ENCODE peak calls at places on chromosome 11, in eight cellular contexts. E, Y, S, B, C, G, M and R are unnamed samples.

GRCh38 chr11:96326954-96327353 is 16.0 kb downstream of the MAML2 start:
- DNase-seq in E (no peak), Y (no peak), S (peak; percentile 54), B (no peak), C (no peak), G (no peak), M (no peak), R (no peak)

GRCh38 chr11:203056-203944 is 3.9 kb downstream of the BET1L start:
- DNase-seq in E (no peak), Y (no peak), S (no peak), B (peak; percentile 3), C (no peak), G (no peak), M (no peak), R (no peak)

GRCh38 chr11:46247664-46248063 is 29.8 kb upstream of the CREB3L1 start:
- DNase-seq in E (no peak), Y (peak; percentile 80), S (peak; percentile 79), B (peak; percentile 27), C (no peak), G (no peak), M (no peak), R (no peak)

GRCh38 chr11:83819936-83820549 is 533.9 kb upstream of the CCDC90B start:
- DNase-seq in E (no peak), Y (peak; percentile 28), S (peak; percentile 60), B (no peak), C (no peak), G (no peak), M (no peak), R (no peak)

GRCh38 chr11:31050061-31050790 is 319.3 kb downstream of the DCDC1 start:
- DNase-seq in E (no peak), Y (peak; percentile 40), S (peak; percentile 21), B (no peak), C (no peak), G (no peak), M (no peak), R (no peak)

GRCh38 chr11:811446-812245 is 1.9 kb downstream of the RPLP2 start:
- DNase-seq in E (no peak), Y (no peak), S (peak; percentile 35), B (no peak), C (no peak), G (no peak), M (no peak), R (no peak)

GRCh38 chr11:10305262-10305963 is 540 bp downstream of the ADM start:
- DNase-seq in E (peak; percentile 77), Y (peak; percentile 34), S (peak; percentile 53), B (peak; percentile 55), C (no peak), G (no peak), M (no peak), R (no peak)

GRCh38 chr11:18088371-18088770 is 17.5 kb downstream of the SAAL1 start:
- DNase-seq in E (no peak), Y (no peak), S (no peak), B (no peak), C (no peak), G (no peak), M (no peak), R (no peak)

GRCh38 chr11:2139118-2139490 is at the start of gene IGF2:
- DNase-seq in E (no peak), Y (no peak), S (no peak), B (no peak), C (peak; percentile 43), G (no peak), M (no peak), R (no peak)

GRCh38 chr11:108019870-108020540 is 11.3 kb downstream of the CUL5 start:
- DNase-seq in E (no peak), Y (no peak), S (no peak), B (no peak), C (no peak), G (no peak), M (no peak), R (no peak)

GRCh38 chr11:14189874-14190273 is 169.1 kb downstream of the RRAS2 start:
- DNase-seq in E (no peak), Y (no peak), S (no peak), B (no peak), C (no peak), G (no peak), M (no peak), R (no peak)

GRCh38 chr11:69269388-69269787 is 24.6 kb upstream of the MYEOV start:
- DNase-seq in E (no peak), Y (no peak), S (no peak), B (no peak), C (no peak), G (no peak), M (no peak), R (no peak)

GRCh38 chr11:109590782-109591181 is 168.8 kb downstream of the C11orf87 start:
- DNase-seq in E (no peak), Y (no peak), S (peak; percentile 37), B (no peak), C (no peak), G (no peak), M (no peak), R (no peak)

GRCh38 chr11:76626921-76627391 is 43.6 kb downstream of the LRRC32 start:
- DNase-seq in E (no peak), Y (no peak), S (peak; percentile 46), B (peak; percentile 12), C (no peak), G (no peak), M (peak; percentile 37), R (no peak)

GRCh38 chr11:45698777-45699497 is 33.5 kb upstream of the CHST1 start:
- DNase-seq in E (no peak), Y (no peak), S (no peak), B (peak; percentile 84), C (no peak), G (no peak), M (no peak), R (no peak)

GRCh38 chr11:123235117-123235686 is 40.2 kb upstream of the CLMP start:
- DNase-seq in E (peak; percentile 55), Y (no peak), S (peak; percentile 34), B (peak; percentile 36), C (peak; percentile 61), G (no peak), M (peak; percentile 61), R (no peak)

GRCh38 chr11:38672445-38672844 is 2074.4 kb upstream of the RAG2 start:
- DNase-seq in E (no peak), Y (no peak), S (no peak), B (no peak), C (no peak), G (no peak), M (no peak), R (no peak)

GRCh38 chr11:110356769-110357671 is 60.6 kb upstream of the RDX start:
- DNase-seq in E (no peak), Y (no peak), S (peak; percentile 72), B (no peak), C (no peak), G (no peak), M (no peak), R (no peak)

GRCh38 chr11:133549796-133550195 is 17.5 kb upstream of the OPCML start:
- DNase-seq in E (no peak), Y (no peak), S (no peak), B (no peak), C (no peak), G (no peak), M (no peak), R (no peak)

GRCh38 chr11:12792590-12792989 is 118.4 kb downstream of the TEAD1 start:
- DNase-seq in E (no peak), Y (no peak), S (no peak), B (no peak), C (no peak), G (no peak), M (no peak), R (no peak)

GRCh38 chr11:128689946-128690745 is 3.7 kb upstream of the FLI1 start:
- DNase-seq in E (peak; percentile 48), Y (no peak), S (no peak), B (no peak), C (peak; percentile 24), G (no peak), M (no peak), R (no peak)

GRCh38 chr11:42237701-42238235 is 778.3 kb upstream of the LRRC4C start:
- DNase-seq in E (no peak), Y (no peak), S (peak; percentile 32), B (no peak), C (no peak), G (no peak), M (no peak), R (no peak)

GRCh38 chr11:103202048-103202651 is 92.9 kb downstream of the DYNC2H1 start:
- DNase-seq in E (no peak), Y (peak; percentile 45), S (peak; percentile 28), B (no peak), C (no peak), G (no peak), M (no peak), R (no peak)

GRCh38 chr11:117407016-117407415 is 79.4 kb downstream of the CEP164 start:
- DNase-seq in E (no peak), Y (no peak), S (no peak), B (no peak), C (no peak), G (no peak), M (no peak), R (no peak)

GRCh38 chr11:130979386-130979972 is 63.2 kb upstream of the SNX19 start:
- DNase-seq in E (no peak), Y (peak; percentile 10), S (peak; percentile 20), B (no peak), C (no peak), G (no peak), M (no peak), R (no peak)

GRCh38 chr11:122733301-122733686 is 77.8 kb downstream of the UBASH3B start:
- DNase-seq in E (peak; percentile 60), Y (peak; percentile 91), S (peak; percentile 57), B (no peak), C (no peak), G (no peak), M (no peak), R (no peak)

GRCh38 chr11:86041975-86042378 is 26.9 kb downstream of the PICALM start:
- DNase-seq in E (no peak), Y (peak; percentile 87), S (peak; percentile 88), B (peak; percentile 49), C (peak; percentile 22), G (no peak), M (peak; percentile 40), R (no peak)

GRCh38 chr11:68988486-68988885 is 7.7 kb upstream of the MRGPRD start:
- DNase-seq in E (no peak), Y (no peak), S (no peak), B (no peak), C (no peak), G (no peak), M (no peak), R (no peak)

GRCh38 chr11:65879622-65880021 is at the start of gene CTSW:
- DNase-seq in E (peak; percentile 62), Y (no peak), S (no peak), B (peak; percentile 56), C (no peak), G (no peak), M (no peak), R (no peak)